ENCODE peak calls at places on chromosome 17, in six cellular contexts. One of them, this sample, is unnamed.
A peak's percentile ranks its signal among the peaks of the same experiment; 100 is the strongest.

GRCh38 chr17:74466111-74466784 is at the start of gene CD300A:
- DNase-seq in kidney tubule cell: no peak
- DNase-seq in HT-29: no peak
- DNase-seq in posterior vena cava: peak; percentile 89
- DNase-seq in cardiac fibroblast: no peak
- DNase-seq in activated CD8-positive, alpha-beta memory T cell treated with anti-CD3 and anti-CD28 coated beads, Interleukin-2, amount 10 ng/mL, durations not matched to agents 7 days and 5 days: no peak
- DNase-seq in this sample: no peak

GRCh38 chr17:416293-417206 is 63.9 kb upstream of the RPH3AL start:
- DNase-seq in HT-29: no peak
- DNase-seq in activated CD8-positive, alpha-beta memory T cell treated with anti-CD3 and anti-CD28 coated beads, Interleukin-2, amount 10 ng/mL, durations not matched to agents 7 days and 5 days: peak; percentile 77
- DNase-seq in cardiac fibroblast: no peak
- DNase-seq in kidney tubule cell: peak; percentile 65
- DNase-seq in posterior vena cava: no peak
- DNase-seq in this sample: peak; percentile 22

GRCh38 chr17:9643611-9644010 is 1.7 kb upstream of the USP43 start:
- DNase-seq in activated CD8-positive, alpha-beta memory T cell treated with anti-CD3 and anti-CD28 coated beads, Interleukin-2, amount 10 ng/mL, durations not matched to agents 7 days and 5 days: no peak
- DNase-seq in HT-29: no peak
- DNase-seq in kidney tubule cell: peak; percentile 64
- DNase-seq in posterior vena cava: no peak
- DNase-seq in cardiac fibroblast: no peak
- DNase-seq in this sample: no peak

GRCh38 chr17:72812823-72813222 is 279.7 kb downstream of the SLC39A11 start:
- DNase-seq in activated CD8-positive, alpha-beta memory T cell treated with anti-CD3 and anti-CD28 coated beads, Interleukin-2, amount 10 ng/mL, durations not matched to agents 7 days and 5 days: no peak
- DNase-seq in kidney tubule cell: peak; percentile 15
- DNase-seq in posterior vena cava: no peak
- DNase-seq in cardiac fibroblast: no peak
- DNase-seq in HT-29: no peak
- DNase-seq in this sample: no peak

GRCh38 chr17:21289175-21289901 is 4.8 kb downstream of the MAP2K3 start:
- DNase-seq in kidney tubule cell: no peak
- DNase-seq in posterior vena cava: peak; percentile 76
- DNase-seq in HT-29: no peak
- DNase-seq in activated CD8-positive, alpha-beta memory T cell treated with anti-CD3 and anti-CD28 coated beads, Interleukin-2, amount 10 ng/mL, durations not matched to agents 7 days and 5 days: no peak
- DNase-seq in cardiac fibroblast: no peak
- DNase-seq in this sample: no peak

GRCh38 chr17:82175951-82176350 is 36.7 kb downstream of the CCDC57 start:
- DNase-seq in HT-29: no peak
- DNase-seq in cardiac fibroblast: no peak
- DNase-seq in kidney tubule cell: no peak
- DNase-seq in activated CD8-positive, alpha-beta memory T cell treated with anti-CD3 and anti-CD28 coated beads, Interleukin-2, amount 10 ng/mL, durations not matched to agents 7 days and 5 days: no peak
- DNase-seq in posterior vena cava: no peak
- DNase-seq in this sample: no peak

GRCh38 chr17:80047176-80047575 is 10.7 kb downstream of the CCDC40 start:
- DNase-seq in posterior vena cava: no peak
- DNase-seq in HT-29: no peak
- DNase-seq in cardiac fibroblast: no peak
- DNase-seq in activated CD8-positive, alpha-beta memory T cell treated with anti-CD3 and anti-CD28 coated beads, Interleukin-2, amount 10 ng/mL, durations not matched to agents 7 days and 5 days: no peak
- DNase-seq in kidney tubule cell: no peak
- DNase-seq in this sample: no peak

GRCh38 chr17:58325976-58326468 is 2.6 kb downstream of the TSPOAP1 start:
- DNase-seq in kidney tubule cell: no peak
- DNase-seq in HT-29: no peak
- DNase-seq in activated CD8-positive, alpha-beta memory T cell treated with anti-CD3 and anti-CD28 coated beads, Interleukin-2, amount 10 ng/mL, durations not matched to agents 7 days and 5 days: peak; percentile 64
- DNase-seq in posterior vena cava: peak; percentile 72
- DNase-seq in cardiac fibroblast: no peak
- DNase-seq in this sample: no peak

GRCh38 chr17:52686140-52686539 is 527.6 kb upstream of the CA10 start:
- DNase-seq in posterior vena cava: no peak
- DNase-seq in HT-29: no peak
- DNase-seq in activated CD8-positive, alpha-beta memory T cell treated with anti-CD3 and anti-CD28 coated beads, Interleukin-2, amount 10 ng/mL, durations not matched to agents 7 days and 5 days: no peak
- DNase-seq in kidney tubule cell: no peak
- DNase-seq in cardiac fibroblast: no peak
- DNase-seq in this sample: no peak

GRCh38 chr17:798246-798645 is 16.1 kb downstream of the MRM3 start:
- DNase-seq in HT-29: no peak
- DNase-seq in posterior vena cava: no peak
- DNase-seq in cardiac fibroblast: no peak
- DNase-seq in kidney tubule cell: no peak
- DNase-seq in activated CD8-positive, alpha-beta memory T cell treated with anti-CD3 and anti-CD28 coated beads, Interleukin-2, amount 10 ng/mL, durations not matched to agents 7 days and 5 days: no peak
- DNase-seq in this sample: no peak

GRCh38 chr17:61555127-61555531 is 35.9 kb downstream of the NACA2 start:
- DNase-seq in cardiac fibroblast: no peak
- DNase-seq in HT-29: no peak
- DNase-seq in kidney tubule cell: no peak
- DNase-seq in posterior vena cava: no peak
- DNase-seq in activated CD8-positive, alpha-beta memory T cell treated with anti-CD3 and anti-CD28 coated beads, Interleukin-2, amount 10 ng/mL, durations not matched to agents 7 days and 5 days: no peak
- DNase-seq in this sample: no peak

GRCh38 chr17:52388941-52389340 is 230.4 kb upstream of the CA10 start:
- DNase-seq in posterior vena cava: no peak
- DNase-seq in kidney tubule cell: no peak
- DNase-seq in activated CD8-positive, alpha-beta memory T cell treated with anti-CD3 and anti-CD28 coated beads, Interleukin-2, amount 10 ng/mL, durations not matched to agents 7 days and 5 days: no peak
- DNase-seq in HT-29: no peak
- DNase-seq in cardiac fibroblast: no peak
- DNase-seq in this sample: no peak

GRCh38 chr17:79668344-79669250 is 57.7 kb upstream of the RBFOX3 start:
- DNase-seq in HT-29: no peak
- DNase-seq in posterior vena cava: peak; percentile 45
- DNase-seq in activated CD8-positive, alpha-beta memory T cell treated with anti-CD3 and anti-CD28 coated beads, Interleukin-2, amount 10 ng/mL, durations not matched to agents 7 days and 5 days: no peak
- DNase-seq in kidney tubule cell: no peak
- DNase-seq in cardiac fibroblast: no peak
- DNase-seq in this sample: no peak

GRCh38 chr17:81688616-81689015 is 4.8 kb downstream of the HGS start:
- DNase-seq in HT-29: no peak
- DNase-seq in cardiac fibroblast: no peak
- DNase-seq in posterior vena cava: peak; percentile 73
- DNase-seq in activated CD8-positive, alpha-beta memory T cell treated with anti-CD3 and anti-CD28 coated beads, Interleukin-2, amount 10 ng/mL, durations not matched to agents 7 days and 5 days: no peak
- DNase-seq in kidney tubule cell: no peak
- DNase-seq in this sample: no peak

GRCh38 chr17:3888343-3889171 is 4.3 kb downstream of the CAMKK1 start:
- DNase-seq in cardiac fibroblast: peak; percentile 96
- DNase-seq in HT-29: peak; percentile 77
- DNase-seq in kidney tubule cell: peak; percentile 88
- DNase-seq in activated CD8-positive, alpha-beta memory T cell treated with anti-CD3 and anti-CD28 coated beads, Interleukin-2, amount 10 ng/mL, durations not matched to agents 7 days and 5 days: no peak
- DNase-seq in posterior vena cava: peak; percentile 94
- DNase-seq in this sample: no peak

This sample was measured in effector CD4-positive, alpha-beta T cell.